ENCODE peak calls at places on chromosomes 12 and 14, in seven cellular contexts. S is AG09309, T is MCF 10A, U is PC-3, M is ascending aorta, R is lower leg skin, A is WTC11. P is an unnamed sample.

GRCh38 chr12:19869413-19869812 is 430.1 kb downstream of the AEBP2 start:
- DNase-seq in A (no peak), T (no peak), R (no peak), S (no peak), M (peak), U (no peak), P (no peak)

GRCh38 chr12:41108032-41108431 is 80.1 kb upstream of the PDZRN4 start:
- DNase-seq in S (no peak), T (no peak), M (no peak), A (no peak), R (no peak), U (no peak), P (no peak)

GRCh38 chr12:53197011-53197640 is 9.9 kb downstream of the ITGB7 start:
- DNase-seq in M (no peak), T (no peak), A (no peak), R (peak), S (no peak), U (no peak), P (no peak)

GRCh38 chr12:78194448-78194847 is 363.8 kb downstream of the NAV3 start:
- DNase-seq in U (peak), R (no peak), A (no peak), T (peak), S (peak), M (no peak), P (peak)

GRCh38 chr14:94282991-94283723 is 9.9 kb downstream of the SERPINA10 start:
- DNase-seq in S (no peak), M (no peak), R (no peak), U (no peak), A (no peak), T (no peak), P (no peak)

GRCh38 chr12:45170456-45171042 is 45.3 kb upstream of the ANO6 start:
- DNase-seq in M (peak), R (peak), A (peak), T (peak), U (peak), S (peak), P (peak)

GRCh38 chr12:5796171-5797091 is 148.6 kb downstream of the ANO2 start:
- DNase-seq in U (peak), T (no peak), M (no peak), S (no peak), A (peak), R (no peak), P (no peak)

GRCh38 chr12:25692115-25693035 is 139.3 kb upstream of the LMNTD1 start:
- DNase-seq in T (no peak), R (no peak), M (no peak), S (peak), A (no peak), U (no peak), P (peak)

GRCh38 chr14:99437706-99438105 is 43.0 kb downstream of the SETD3 start:
- DNase-seq in T (no peak), U (no peak), M (no peak), S (no peak), R (no peak), A (no peak), P (no peak)

GRCh38 chr12:64826234-64826633 is 1.8 kb downstream of the TBC1D30 start:
- DNase-seq in U (no peak), S (no peak), M (no peak), R (no peak), T (no peak), A (peak), P (no peak)

GRCh38 chr14:65156568-65157366 is 54.5 kb upstream of the MAX start:
- DNase-seq in M (peak), T (peak), S (peak), R (peak), U (peak), A (no peak), P (peak)

GRCh38 chr12:118874698-118875548 is 106.4 kb upstream of the SRRM4 start:
- DNase-seq in A (peak), M (no peak), T (no peak), R (no peak), U (peak), S (no peak), P (no peak)

GRCh38 chr12:22755629-22756028 is 130.7 kb downstream of the ETNK1 start:
- DNase-seq in T (no peak), S (no peak), U (no peak), M (no peak), A (no peak), R (no peak), P (no peak)

GRCh38 chr14:76260749-76261148 is 109.0 kb downstream of the GPATCH2L start:
- DNase-seq in R (no peak), U (no peak), T (no peak), M (no peak), S (no peak), A (no peak), P (no peak)

GRCh38 chr12:111454311-111454710 is 48.6 kb downstream of the SH2B3 start:
- DNase-seq in U (no peak), R (peak), M (no peak), S (no peak), A (no peak), T (no peak), P (no peak)

GRCh38 chr14:90760591-90761316 is 55.5 kb downstream of the TTC7B start:
- DNase-seq in M (peak), A (no peak), U (peak), R (no peak), S (no peak), T (peak), P (no peak)

GRCh38 chr14:33589334-33589733 is 361.5 kb downstream of the EGLN3 start:
- DNase-seq in M (no peak), T (peak), A (no peak), U (peak), S (peak), R (no peak), P (peak)

GRCh38 chr14:57871487-57872080 is 5.7 kb upstream of the SLC35F4 start:
- DNase-seq in A (peak), S (peak), R (no peak), U (peak), M (no peak), T (peak), P (peak)

GRCh38 chr12:18564306-18564705 is 173.5 kb downstream of the PLCZ1 start:
- DNase-seq in A (no peak), S (no peak), R (no peak), M (no peak), U (no peak), T (no peak), P (no peak)

GRCh38 chr14:31966896-31967668 is 110.0 kb upstream of the ARHGAP5 start:
- DNase-seq in T (no peak), S (no peak), M (no peak), U (no peak), A (no peak), R (no peak), P (no peak)

GRCh38 chr12:128449146-128449894 is 182.3 kb downstream of the TMEM132C start:
- DNase-seq in M (no peak), T (no peak), S (no peak), A (no peak), U (peak), R (no peak), P (no peak)

GRCh38 chr12:101759396-101760047 is 20.3 kb upstream of the SYCP3 start:
- DNase-seq in A (no peak), S (no peak), T (peak), M (no peak), U (peak), R (no peak), P (no peak)

GRCh38 chr12:121803861-121804416 is at the start of gene SETD1B:
- DNase-seq in T (peak), S (no peak), R (peak), U (peak), M (no peak), A (no peak), P (no peak)

GRCh38 chr12:26661399-26661798 is 171.6 kb downstream of the ITPR2 start:
- DNase-seq in R (no peak), T (no peak), M (no peak), S (no peak), U (no peak), A (no peak), P (no peak)

GRCh38 chr12:66620026-66620425 is 58.9 kb downstream of the GRIP1 start:
- DNase-seq in U (peak), S (no peak), A (no peak), M (no peak), T (peak), R (no peak), P (no peak)

GRCh38 chr12:116539361-116539771 is 19.8 kb upstream of the MAP1LC3B2 start:
- DNase-seq in A (no peak), U (peak), R (no peak), S (no peak), T (peak), M (no peak), P (no peak)

DNA sequence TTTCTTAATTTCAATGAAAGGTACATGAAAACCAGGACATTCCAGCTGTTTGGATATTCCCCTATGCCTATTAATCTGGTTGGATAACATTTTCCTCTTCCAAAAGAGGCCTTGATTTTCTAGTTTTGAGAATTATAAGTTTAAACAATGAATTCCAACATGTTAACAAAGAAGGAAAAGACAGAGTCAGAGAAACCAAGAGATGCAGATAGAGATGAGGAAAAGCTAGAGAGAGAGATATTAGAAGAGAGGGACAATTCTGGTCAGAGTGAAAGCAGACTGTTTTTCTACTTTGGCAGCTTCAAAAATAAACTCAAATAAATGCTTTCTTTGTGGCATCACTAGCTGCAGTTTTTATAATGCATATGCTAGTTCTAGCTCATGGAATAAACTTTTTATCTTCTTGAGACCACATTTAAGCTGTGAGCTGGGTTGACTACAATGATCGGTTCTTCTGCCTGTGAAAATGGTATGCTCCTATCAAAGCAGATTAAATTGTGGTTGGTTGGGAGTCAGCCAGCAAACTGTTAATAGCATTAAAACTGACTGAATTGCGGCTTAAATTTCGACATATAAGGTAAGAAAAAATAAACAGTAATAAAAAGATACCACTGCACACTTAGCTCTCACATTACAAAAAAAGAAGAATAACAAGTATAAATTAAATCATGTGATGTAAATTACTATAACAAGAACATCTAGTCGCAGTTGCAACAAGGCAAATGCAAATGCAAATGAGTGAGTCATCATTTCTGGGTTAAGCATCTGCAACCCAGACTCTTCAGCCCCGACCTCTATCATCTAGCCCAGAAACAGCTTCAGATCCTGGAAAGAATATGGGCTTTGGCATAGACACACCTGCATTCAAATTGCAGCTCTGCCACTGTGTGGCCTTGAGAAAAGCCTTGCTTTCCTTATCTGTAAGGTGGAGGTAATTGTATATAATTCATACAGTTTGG is 19.7 kb upstream of the DHRS7 start:
- DNase-seq in U (no peak), S (no peak), R (no peak), M (no peak), T (peak), A (no peak), P (no peak)
- TF ChIP-seq CTCF in U (peak), S (no peak), R (no peak), M (no peak), T (no peak), A (no peak), P (no peak)

GRCh38 chr14:63205281-63205575 is 985 bp downstream of the RHOJ start:
- DNase-seq in M (no peak), U (no peak), T (no peak), A (no peak), S (no peak), R (no peak), P (no peak)

GRCh38 chr14:63205850-63206249 is 1.6 kb downstream of the RHOJ start:
- DNase-seq in S (no peak), U (no peak), T (no peak), M (no peak), R (no peak), A (no peak), P (no peak)

GRCh38 chr14:63203015-63203414 is 1.2 kb upstream of the RHOJ start:
- DNase-seq in U (no peak), M (no peak), R (no peak), A (no peak), T (no peak), S (no peak), P (no peak)

GRCh38 chr14:63204407-63205280 is at the start of gene RHOJ:
- DNase-seq in U (no peak), S (no peak), T (no peak), R (no peak), A (peak), M (no peak), P (no peak)

DNA sequence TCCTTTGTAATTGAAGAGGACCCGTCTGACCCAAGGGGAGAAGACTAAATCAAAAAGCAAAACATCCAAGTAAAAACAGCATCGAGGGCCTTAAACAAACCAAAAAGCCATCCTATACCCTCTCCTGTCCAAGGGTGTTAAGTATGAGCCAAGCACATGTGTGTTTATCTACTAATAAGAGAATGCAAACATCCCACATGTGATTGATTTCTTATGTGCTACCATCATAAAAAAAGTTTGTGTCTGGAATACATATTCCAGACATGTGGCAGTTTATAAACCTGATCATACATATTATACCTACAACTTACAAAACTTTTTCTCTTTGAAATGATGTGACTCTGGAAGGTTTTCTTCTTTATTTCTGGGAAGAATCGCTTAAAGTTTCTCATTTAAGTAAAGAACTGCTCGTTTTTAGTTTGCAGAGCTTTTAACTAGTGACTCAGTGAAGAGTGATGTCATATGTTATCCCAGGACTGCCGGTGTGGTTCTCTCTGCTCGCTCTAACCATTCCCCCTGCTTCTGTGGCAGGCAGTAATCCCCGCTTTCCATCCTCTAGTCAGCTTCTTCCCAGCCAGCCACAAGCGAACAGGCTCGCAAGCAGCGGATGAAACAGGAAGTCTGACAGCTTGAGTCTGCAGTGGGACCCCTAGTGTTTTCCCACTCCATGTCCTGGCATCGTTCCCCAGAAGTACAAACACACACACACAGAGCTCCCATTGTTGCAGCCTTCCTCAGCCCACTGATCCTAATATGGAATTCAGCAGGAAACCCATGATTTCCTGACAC is 431 bp upstream of the RHOJ start:
- DNase-seq in U (peak), A (peak), R (peak), M (peak), S (peak), T (peak), P (peak)
- TF ChIP-seq CTCF in U (peak), A (no peak), R (no peak), M (no peak), S (peak), T (no peak), P (peak)

DNA sequence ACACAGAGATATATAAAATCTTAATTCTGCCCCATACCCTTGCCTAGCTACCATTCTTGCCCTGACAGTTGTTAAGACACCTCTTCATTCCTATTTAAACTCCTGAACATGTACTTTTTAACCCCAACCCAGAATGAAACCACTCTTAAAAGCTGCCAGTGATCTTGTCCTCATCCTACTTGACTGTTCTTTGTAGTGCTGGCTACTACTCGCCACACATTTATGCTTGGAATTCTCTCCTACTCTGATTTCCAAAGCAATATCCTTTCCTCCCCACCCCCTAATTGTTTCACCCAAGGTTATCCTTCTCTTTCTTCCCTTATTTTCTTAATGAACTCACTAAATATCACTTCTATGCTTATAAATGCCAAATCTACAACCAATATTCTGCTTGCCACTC is 4.1 kb downstream of the NFYB start:
- DNase-seq in U (no peak), S (no peak), T (no peak), A (no peak), M (no peak), R (no peak), P (no peak)
- TF ChIP-seq CTCF in U (no peak), S (no peak), T (no peak), A (no peak), M (no peak), R (no peak), P (no peak)

GRCh38 chr12:132100306-132101065 is 43.6 kb downstream of the DDX51 start:
- DNase-seq in U (no peak), M (no peak), S (no peak), T (no peak), R (peak), A (no peak), P (no peak)

GRCh38 chr12:132105467-132105866 is 38.7 kb downstream of the DDX51 start:
- DNase-seq in A (no peak), S (no peak), R (peak), T (no peak), M (no peak), U (no peak), P (no peak)

GRCh38 chr12:132102297-132102696 is 41.8 kb downstream of the DDX51 start:
- DNase-seq in M (no peak), T (no peak), A (no peak), S (no peak), R (peak), U (no peak), P (no peak)

GRCh38 chr12:132106921-132107320 is 37.2 kb downstream of the DDX51 start:
- DNase-seq in T (peak), A (no peak), M (no peak), U (peak), R (no peak), S (peak), P (no peak)

GRCh38 chr12:132103542-132104308 is 40.4 kb downstream of the DDX51 start:
- DNase-seq in R (peak), U (no peak), S (no peak), T (no peak), M (no peak), A (no peak), P (no peak)
- TF ChIP-seq CTCF in R (no peak), U (no peak), S (no peak), T (no peak), M (no peak), A (no peak), P (no peak)

GRCh38 chr14:34632451-34632850 is 2.5 kb upstream of the SNX6 start:
- DNase-seq in T (no peak), A (no peak), M (no peak), R (no peak), U (peak), S (no peak), P (no peak)
- TF ChIP-seq CTCF in T (no peak), A (no peak), M (no peak), R (no peak), U (no peak), S (no peak), P (no peak)

GRCh38 chr14:85221832-85222231 is 308.1 kb upstream of the FLRT2 start:
- DNase-seq in R (no peak), S (no peak), T (no peak), U (no peak), A (no peak), M (no peak), P (no peak)
- TF ChIP-seq CTCF in R (no peak), S (no peak), T (no peak), U (no peak), A (no peak), M (no peak), P (no peak)

GRCh38 chr12:87952850-87953249 is 76.4 kb downstream of the C12orf50 start:
- DNase-seq in A (no peak), M (no peak), U (no peak), S (no peak), T (no peak), R (no peak), P (no peak)

GRCh38 chr12:87952223-87952622 is 77.0 kb downstream of the C12orf50 start:
- DNase-seq in U (no peak), R (no peak), S (no peak), A (no peak), T (no peak), M (no peak), P (no peak)

DNA sequence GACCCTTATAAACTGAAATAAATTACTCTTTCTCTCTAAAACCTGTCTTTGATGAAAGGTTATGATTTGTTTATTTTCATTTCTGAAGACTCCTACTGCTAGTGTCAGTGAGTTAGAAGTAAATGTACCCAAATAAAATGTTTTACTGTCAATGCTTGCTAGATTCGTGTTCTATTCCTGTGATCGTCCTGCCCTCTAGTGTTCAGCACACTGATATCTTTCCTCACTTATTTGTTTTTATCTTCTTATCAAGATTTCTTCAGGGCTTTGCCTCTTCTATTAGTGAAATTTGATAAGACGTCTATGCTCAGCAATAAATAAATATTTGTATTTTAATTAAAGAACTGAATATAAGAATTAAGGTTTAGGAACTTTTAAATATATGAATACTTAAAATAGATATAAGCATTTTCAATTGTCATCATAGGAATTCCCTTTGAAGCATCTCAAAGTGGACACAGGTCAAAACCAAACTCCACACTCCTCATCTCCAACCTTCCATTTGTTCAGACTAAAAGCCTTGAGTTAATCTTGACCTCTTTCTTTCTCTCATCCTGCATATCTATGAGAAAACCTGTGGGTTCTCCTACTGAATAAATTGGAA is 75.8 kb downstream of the C12orf50 start:
- DNase-seq in U (peak), T (peak), R (no peak), M (no peak), A (no peak), S (peak), P (peak)
- TF ChIP-seq CTCF in U (peak), T (peak), R (no peak), M (no peak), A (no peak), S (peak), P (peak)

DNA sequence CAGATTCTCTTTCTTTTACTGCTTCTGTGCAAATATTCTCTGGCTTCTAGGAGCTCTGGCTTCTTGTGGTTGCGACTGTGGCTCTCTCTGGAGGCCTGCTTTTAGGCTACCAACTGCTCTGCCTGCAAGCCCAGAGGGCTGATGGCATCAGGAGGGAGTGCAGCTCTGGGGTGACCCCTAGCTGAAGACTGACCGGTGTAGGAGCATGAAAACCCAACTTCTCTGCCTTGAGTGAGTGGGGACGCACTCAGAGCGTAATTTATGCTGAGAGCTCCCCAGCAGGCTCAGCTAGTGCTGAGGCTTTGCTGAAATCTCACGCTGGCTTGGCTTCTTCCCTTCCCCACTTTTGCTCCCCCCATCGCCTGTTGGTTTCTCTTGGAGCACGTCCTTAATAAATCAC is 29.9 kb upstream of the RBM19 start:
- DNase-seq in U (no peak), M (no peak), R (no peak), T (no peak), S (no peak), A (peak), P (no peak)
- TF ChIP-seq CTCF in U (peak), M (no peak), R (no peak), T (no peak), S (no peak), A (no peak), P (no peak)

P was measured in AG09319.